ENCODE peak calls at places on chromosomes 2 and 18, in seven cellular contexts. B, V, L, A, E, M and G are unnamed samples.

GRCh38 chr2:39435974-39436591 is 1.0 kb downstream of the MAP4K3 start:
- DNase-seq in B (no peak), V (no peak), L (peak; percentile 58), A (peak; percentile 49), E (no peak), M (no peak), G (no peak)

GRCh38 chr2:23557455-23557854 is 172.5 kb downstream of the KLHL29 start:
- DNase-seq in B (no peak), V (no peak), L (no peak), A (no peak), E (no peak), M (no peak), G (no peak)

GRCh38 chr2:233995985-233996384 is 54.5 kb upstream of the SPP2 start:
- DNase-seq in B (no peak), V (no peak), L (peak; percentile 11), A (no peak), E (no peak), M (no peak), G (no peak)

GRCh38 chr18:45589559-45590041 is 25.7 kb upstream of the SLC14A2 start:
- DNase-seq in B (no peak), V (no peak), L (peak; percentile 91), A (no peak), E (no peak), M (no peak), G (no peak)

GRCh38 chr2:202038471-202039277 is 5.0 kb downstream of the FZD7 start:
- DNase-seq in B (peak; percentile 66), V (peak; percentile 63), L (peak; percentile 62), A (no peak), E (no peak), M (no peak), G (peak; percentile 29)

GRCh38 chr2:219772103-219772502 is 144.7 kb downstream of the SLC4A3 start:
- DNase-seq in B (no peak), V (no peak), L (no peak), A (no peak), E (no peak), M (no peak), G (no peak)

GRCh38 chr2:237278593-237278992 is 135.4 kb downstream of the COL6A3 start:
- DNase-seq in B (no peak), V (no peak), L (peak; percentile 73), A (no peak), E (no peak), M (no peak), G (no peak)

GRCh38 chr18:55546873-55547704 is 40.9 kb downstream of the TCF4 start:
- DNase-seq in B (peak; percentile 12), V (no peak), L (peak; percentile 82), A (no peak), E (no peak), M (no peak), G (no peak)

GRCh38 chr2:175922160-175922559 is 79.9 kb downstream of the LNPK start:
- DNase-seq in B (no peak), V (no peak), L (no peak), A (no peak), E (no peak), M (no peak), G (no peak)

GRCh38 chr2:41782306-41783158 is 265.3 kb upstream of the PKDCC start:
- DNase-seq in B (peak; percentile 43), V (peak; percentile 56), L (peak; percentile 30), A (peak; percentile 41), E (peak; percentile 15), M (no peak), G (peak; percentile 24)

GRCh38 chr2:58046585-58047372 is at the start of gene VRK2:
- DNase-seq in B (peak; percentile 94), V (peak; percentile 98), L (peak; percentile 87), A (peak; percentile 91), E (peak; percentile 87), M (peak; percentile 88), G (peak; percentile 90)

GRCh38 chr18:34640273-34640672 is 69.8 kb upstream of the DTNA start:
- DNase-seq in B (no peak), V (no peak), L (no peak), A (no peak), E (no peak), M (no peak), G (no peak)

GRCh38 chr2:45045706-45046105 is 36.5 kb upstream of the SIX2 start:
- DNase-seq in B (no peak), V (no peak), L (no peak), A (no peak), E (no peak), M (no peak), G (no peak)

GRCh38 chr2:96122391-96122790 is 6.0 kb upstream of the ADRA2B start:
- DNase-seq in B (no peak), V (no peak), L (no peak), A (no peak), E (no peak), M (no peak), G (no peak)

GRCh38 chr2:65390134-65390533 is 42.3 kb downstream of the SPRED2 start:
- DNase-seq in B (no peak), V (no peak), L (no peak), A (no peak), E (peak; percentile 71), M (no peak), G (no peak)

GRCh38 chr2:29050591-29050990 is 23.7 kb downstream of the PCARE start:
- DNase-seq in B (no peak), V (no peak), L (no peak), A (no peak), E (no peak), M (no peak), G (no peak)

GRCh38 chr2:85724731-85725181 is 29.0 kb upstream of the ATOH8 start:
- DNase-seq in B (no peak), V (no peak), L (no peak), A (no peak), E (no peak), M (no peak), G (no peak)

GRCh38 chr2:42169869-42170465 is 814 bp downstream of the EML4 start:
- DNase-seq in B (peak; percentile 9), V (no peak), L (peak; percentile 15), A (no peak), E (no peak), M (no peak), G (no peak)

GRCh38 chr18:65056575-65056974 is 694.2 kb upstream of the CDH7 start:
- DNase-seq in B (no peak), V (no peak), L (no peak), A (no peak), E (no peak), M (no peak), G (no peak)

GRCh38 chr18:73258375-73259087 is 390.7 kb upstream of the NETO1 start:
- DNase-seq in B (peak; percentile 40), V (peak; percentile 42), L (no peak), A (no peak), E (no peak), M (no peak), G (no peak)

GRCh38 chr18:57771626-57772025 is 31.5 kb downstream of the ATP8B1 start:
- DNase-seq in B (no peak), V (no peak), L (no peak), A (no peak), E (no peak), M (no peak), G (no peak)

GRCh38 chr2:182625814-182626213 is 90.2 kb upstream of the DNAJC10 start:
- DNase-seq in B (no peak), V (no peak), L (no peak), A (no peak), E (no peak), M (no peak), G (no peak)

DNA sequence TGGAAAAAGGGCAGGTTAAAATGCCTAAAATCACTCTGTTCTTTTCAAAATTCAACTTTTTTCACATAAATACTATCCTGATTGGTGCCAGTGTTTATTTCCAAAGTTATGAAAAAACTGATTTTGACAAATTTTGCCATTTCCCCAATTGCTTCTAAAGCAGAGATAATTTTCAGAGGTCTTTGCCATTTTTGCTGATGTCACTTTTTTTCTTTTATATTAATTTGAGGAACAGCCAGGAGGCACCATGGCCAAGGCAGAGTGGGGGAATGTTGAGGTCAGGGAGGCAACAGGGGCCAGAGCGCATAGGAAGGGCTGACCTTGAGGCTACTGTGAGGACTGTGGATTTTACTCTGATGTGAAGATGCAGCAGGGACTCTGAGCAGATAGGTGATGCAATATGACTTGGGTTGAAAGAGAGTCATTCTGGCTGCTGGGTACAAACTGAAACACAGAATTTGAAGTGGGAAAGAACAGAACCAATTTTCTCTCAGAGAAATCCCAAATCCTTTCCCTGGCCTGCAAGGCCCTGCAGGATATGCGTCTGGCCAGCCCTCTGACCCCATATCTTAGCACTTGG is 75.1 kb upstream of the LDAH start:
- DNase-seq in B (no peak), V (no peak), L (no peak), A (peak; percentile 23), E (no peak), M (no peak), G (no peak)
- H3K4me1 ChIP-seq in B (no peaks in the 10 kb centered on the region), V (no peaks in the 10 kb centered on the region), L (no peaks in the 10 kb centered on the region), A (peaks cover 7% of the 10 kb centered on the region), E (no peaks in the 10 kb centered on the region), M (no peaks in the 10 kb centered on the region), G (no peaks in the 10 kb centered on the region)

GRCh38 chr2:150532883-150533282 is 45.4 kb upstream of the RND3 start:
- DNase-seq in B (no peak), V (no peak), L (peak; percentile 82), A (no peak), E (no peak), M (no peak), G (no peak)
- H3K4me2 ChIP-seq in B (no peak overlapping the region), V (no peak overlapping the region), L (peak overlapping the region; percentile 65), A (no peak overlapping the region), E (no peak overlapping the region), M (no peak overlapping the region), G (no peak overlapping the region)

GRCh38 chr2:30232027-30232800 is 880 bp downstream of the LBH start:
- DNase-seq in B (peak; percentile 47), V (peak; percentile 75), L (peak; percentile 47), A (no peak), E (no peak), M (peak; percentile 82), G (no peak)

GRCh38 chr2:30233142-30233961 is 2.0 kb downstream of the LBH start:
- DNase-seq in B (no peak), V (no peak), L (no peak), A (no peak), E (no peak), M (no peak), G (no peak)

GRCh38 chr2:30234180-30234971 is 3.0 kb downstream of the LBH start:
- DNase-seq in B (no peak), V (peak; percentile 89), L (peak; percentile 96), A (peak; percentile 12), E (no peak), M (no peak), G (no peak)

GRCh38 chr2:30231726-30232026 is 342 bp downstream of the LBH start:
- DNase-seq in B (no peak), V (no peak), L (no peak), A (no peak), E (no peak), M (peak; percentile 78), G (no peak)

GRCh38 chr2:30232801-30233130 is 1.4 kb downstream of the LBH start:
- DNase-seq in B (no peak), V (no peak), L (no peak), A (no peak), E (no peak), M (no peak), G (no peak)
- TF ChIP-seq CEBPB in B (no peak), V (no peak), L (no peak), A (no peak), E (no peak), M (no peak), G (no peak)

DNA sequence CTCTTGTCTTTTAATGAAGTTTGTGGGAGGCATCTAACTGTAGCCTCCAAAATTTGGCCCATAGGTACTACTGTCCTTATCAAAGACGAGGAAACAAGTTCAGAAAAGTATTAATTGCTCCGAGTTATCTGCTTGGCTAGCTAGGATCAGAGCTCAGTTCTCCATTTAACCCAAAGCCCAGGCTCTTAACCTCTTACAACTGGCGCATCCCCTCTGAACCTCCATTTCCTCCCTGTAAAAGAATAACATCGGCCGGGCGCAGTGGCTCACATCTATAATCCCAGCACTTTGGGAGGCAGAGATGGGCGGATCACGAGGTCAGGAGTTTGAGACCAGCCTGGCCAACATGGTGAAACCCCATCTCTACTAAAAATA is 3.5 kb upstream of the MSH6 start:
- DNase-seq in B (no peak), V (no peak), L (no peak), A (no peak), E (no peak), M (no peak), G (no peak)
- H3K4me1 ChIP-seq in B (peaks cover 10% of the 10 kb centered on the region), V (peaks cover 6% of the 10 kb centered on the region), L (peaks cover 3% of the 10 kb centered on the region), A (peaks cover 29% of the 10 kb centered on the region), E (no peaks in the 10 kb centered on the region), M (peaks cover 1% of the 10 kb centered on the region), G (peaks cover 6% of the 10 kb centered on the region)